ENCODE peak calls at places on chromosomes 16 and 17, in four cellular contexts. N is adipocyte; X is activated CD8-positive, alpha-beta memory T cell treated with anti-CD3 and anti-CD28 coated beads for 48 hours; Y is Right ventricle myocardium superior. F is an unnamed sample.

GRCh38 chr16:85975421-85976100 is 76.6 kb downstream of the IRF8 start:
- DNase-seq in Y (no peak), X (no peak), N (no peak), F (no peak)

GRCh38 chr17:2745317-2746037 is 4.0 kb downstream of the CCDC92B start:
- DNase-seq in Y (no peak), N (no peak), X (no peak), F (no peak)

GRCh38 chr17:31508310-31509094 is 117.0 kb downstream of the RAB11FIP4 start:
- DNase-seq in Y (no peak), X (no peak), N (no peak), F (no peak)

GRCh38 chr17:35254107-35254802 is 11.4 kb downstream of the SLFN5 start:
- DNase-seq in Y (no peak), N (peak), X (no peak), F (peak)

GRCh38 chr17:49694847-49695697 is 12.7 kb downstream of the SLC35B1 start:
- DNase-seq in Y (peak), N (peak), X (peak), F (peak)

GRCh38 chr17:4420692-4421131 is 13.0 kb upstream of the SPNS3 start:
- DNase-seq in N (peak), Y (no peak), X (no peak), F (peak)

GRCh38 chr17:79965806-79966205 is 69.9 kb downstream of the TBC1D16 start:
- DNase-seq in X (no peak), Y (no peak), N (no peak), F (no peak)

GRCh38 chr17:81528651-81529436 is 667 bp downstream of the FSCN2 start:
- DNase-seq in X (no peak), Y (no peak), N (no peak), F (no peak)

GRCh38 chr17:16584273-16584995 is 15.4 kb upstream of the ZNF287 start:
- DNase-seq in N (peak), Y (peak), X (peak), F (peak)

GRCh38 chr16:89920723-89921122 is 2.1 kb downstream of the MC1R start:
- DNase-seq in Y (no peak), X (no peak), N (peak), F (peak)

GRCh38 chr17:39736319-39737165 is 1.2 kb upstream of the GRB7 start:
- DNase-seq in X (no peak), Y (no peak), N (no peak), F (peak)

GRCh38 chr16:83501481-83501880 is 306.3 kb upstream of the HSBP1 start:
- DNase-seq in Y (no peak), N (no peak), X (no peak), F (peak)

GRCh38 chr17:54307326-54307725 is 484.6 kb downstream of the KIF2B start:
- DNase-seq in X (no peak), Y (no peak), N (no peak), F (no peak)

GRCh38 chr16:46569231-46569735 is 51.9 kb downstream of the SHCBP1 start:
- DNase-seq in N (no peak), X (no peak), Y (no peak), F (no peak)